ENCODE peak calls at places on chromosomes 2 and 18, in six cellular contexts. One of them, this sample, is unnamed.
A peak's percentile ranks its signal among the peaks of the same experiment; 100 is the strongest.

GRCh38 chr2:165016772-165017411 is 61.6 kb upstream of the SLC38A11 start:
- DNase-seq in effector memory CD4-positive, alpha-beta T cell: no peak
- DNase-seq in OCI-LY7: peak; percentile 53
- DNase-seq in GM12878: no peak
- DNase-seq in AG04449: peak; percentile 38
- DNase-seq in skeletal muscle cell: peak; percentile 18
- DNase-seq in this sample: no peak

GRCh38 chr2:88281302-88282217 is 111.4 kb downstream of the THNSL2 start:
- DNase-seq in skeletal muscle cell: no peak
- DNase-seq in GM12878: no peak
- DNase-seq in OCI-LY7: no peak
- DNase-seq in AG04449: no peak
- DNase-seq in effector memory CD4-positive, alpha-beta T cell: no peak
- DNase-seq in this sample: no peak

GRCh38 chr2:70388128-70388527 is 86.3 kb upstream of the FAM136A start:
- DNase-seq in AG04449: no peak
- DNase-seq in OCI-LY7: no peak
- DNase-seq in effector memory CD4-positive, alpha-beta T cell: no peak
- DNase-seq in skeletal muscle cell: no peak
- DNase-seq in GM12878: no peak
- DNase-seq in this sample: no peak

GRCh38 chr2:88669371-88670214 is 21.9 kb upstream of the RPIA start:
- DNase-seq in skeletal muscle cell: no peak
- DNase-seq in OCI-LY7: peak; percentile 74
- DNase-seq in effector memory CD4-positive, alpha-beta T cell: no peak
- DNase-seq in GM12878: peak; percentile 32
- DNase-seq in AG04449: no peak
- DNase-seq in this sample: peak; percentile 25

GRCh38 chr18:47050468-47050867 is 15.0 kb upstream of the ELOA2 start:
- DNase-seq in effector memory CD4-positive, alpha-beta T cell: no peak
- DNase-seq in GM12878: no peak
- DNase-seq in OCI-LY7: peak; percentile 21
- DNase-seq in AG04449: peak; percentile 17
- DNase-seq in skeletal muscle cell: peak; percentile 16
- DNase-seq in this sample: peak; percentile 29

GRCh38 chr2:43737097-43737854 is 36.6 kb upstream of the DYNC2LI1 start:
- DNase-seq in GM12878: no peak
- DNase-seq in skeletal muscle cell: peak; percentile 70
- DNase-seq in effector memory CD4-positive, alpha-beta T cell: no peak
- DNase-seq in AG04449: peak; percentile 82
- DNase-seq in OCI-LY7: no peak
- DNase-seq in this sample: no peak

GRCh38 chr2:239958366-239958765 is 66.8 kb downstream of the NDUFA10 start:
- DNase-seq in skeletal muscle cell: no peak
- DNase-seq in AG04449: no peak
- DNase-seq in OCI-LY7: no peak
- DNase-seq in effector memory CD4-positive, alpha-beta T cell: no peak
- DNase-seq in GM12878: no peak
- DNase-seq in this sample: no peak

GRCh38 chr2:71685941-71686611 is 232.7 kb downstream of the DYSF start:
- DNase-seq in skeletal muscle cell: no peak
- DNase-seq in OCI-LY7: no peak
- DNase-seq in effector memory CD4-positive, alpha-beta T cell: no peak
- DNase-seq in GM12878: no peak
- DNase-seq in AG04449: no peak
- DNase-seq in this sample: no peak

GRCh38 chr2:88190808-88191721 is 20.9 kb downstream of the THNSL2 start:
- DNase-seq in OCI-LY7: peak; percentile 51
- DNase-seq in GM12878: no peak
- DNase-seq in skeletal muscle cell: no peak
- DNase-seq in AG04449: no peak
- DNase-seq in effector memory CD4-positive, alpha-beta T cell: no peak
- DNase-seq in this sample: peak; percentile 12

GRCh38 chr18:74447404-74448152 is 9.5 kb downstream of the DIPK1C start:
- DNase-seq in OCI-LY7: no peak
- DNase-seq in effector memory CD4-positive, alpha-beta T cell: no peak
- DNase-seq in skeletal muscle cell: no peak
- DNase-seq in GM12878: no peak
- DNase-seq in AG04449: no peak
- DNase-seq in this sample: no peak

GRCh38 chr2:77629529-77629928 is 107.4 kb upstream of the LRRTM4 start:
- DNase-seq in skeletal muscle cell: no peak
- DNase-seq in GM12878: no peak
- DNase-seq in effector memory CD4-positive, alpha-beta T cell: no peak
- DNase-seq in AG04449: no peak
- DNase-seq in OCI-LY7: no peak
- DNase-seq in this sample: no peak

GRCh38 chr2:77633601-77634000 is 111.4 kb upstream of the LRRTM4 start:
- DNase-seq in effector memory CD4-positive, alpha-beta T cell: no peak
- DNase-seq in OCI-LY7: no peak
- DNase-seq in skeletal muscle cell: no peak
- DNase-seq in GM12878: no peak
- DNase-seq in AG04449: no peak
- DNase-seq in this sample: no peak

GRCh38 chr2:77631007-77631406 is 108.8 kb upstream of the LRRTM4 start:
- DNase-seq in GM12878: no peak
- DNase-seq in AG04449: no peak
- DNase-seq in effector memory CD4-positive, alpha-beta T cell: no peak
- DNase-seq in OCI-LY7: no peak
- DNase-seq in skeletal muscle cell: no peak
- DNase-seq in this sample: no peak
- H3K4me3 ChIP-seq in GM12878: no peak overlapping the region
- H3K4me3 ChIP-seq in AG04449: no peak overlapping the region
- H3K4me3 ChIP-seq in effector memory CD4-positive, alpha-beta T cell: no peak overlapping the region
- H3K4me3 ChIP-seq in OCI-LY7: no peak overlapping the region
- H3K4me3 ChIP-seq in skeletal muscle cell: no peak overlapping the region
- H3K4me3 ChIP-seq in this sample: no peak overlapping the region

GRCh38 chr2:137924019-137924418 is 40.3 kb upstream of the HNMT start:
- DNase-seq in skeletal muscle cell: no peak
- DNase-seq in OCI-LY7: no peak
- DNase-seq in GM12878: no peak
- DNase-seq in effector memory CD4-positive, alpha-beta T cell: no peak
- DNase-seq in AG04449: no peak
- DNase-seq in this sample: no peak
- H3K4me3 ChIP-seq in skeletal muscle cell: no peak overlapping the region
- H3K4me3 ChIP-seq in OCI-LY7: no peak overlapping the region
- H3K4me3 ChIP-seq in GM12878: no peak overlapping the region
- H3K4me3 ChIP-seq in effector memory CD4-positive, alpha-beta T cell: no peak overlapping the region
- H3K4me3 ChIP-seq in AG04449: no peak overlapping the region
- H3K4me3 ChIP-seq in this sample: no peak overlapping the region

GRCh38 chr2:25996844-25997243 is 14.5 kb upstream of the KIF3C start:
- DNase-seq in effector memory CD4-positive, alpha-beta T cell: no peak
- DNase-seq in skeletal muscle cell: no peak
- DNase-seq in OCI-LY7: no peak
- DNase-seq in AG04449: no peak
- DNase-seq in GM12878: no peak
- DNase-seq in this sample: no peak

GRCh38 chr2:26000561-26001211 is 18.4 kb upstream of the KIF3C start:
- DNase-seq in skeletal muscle cell: no peak
- DNase-seq in AG04449: no peak
- DNase-seq in OCI-LY7: no peak
- DNase-seq in GM12878: no peak
- DNase-seq in effector memory CD4-positive, alpha-beta T cell: no peak
- DNase-seq in this sample: no peak

GRCh38 chr2:26001743-26002341 is 19.5 kb upstream of the KIF3C start:
- DNase-seq in effector memory CD4-positive, alpha-beta T cell: no peak
- DNase-seq in skeletal muscle cell: no peak
- DNase-seq in GM12878: no peak
- DNase-seq in AG04449: no peak
- DNase-seq in OCI-LY7: no peak
- DNase-seq in this sample: no peak

GRCh38 chr2:26008095-26008494 is 25.8 kb upstream of the RAB10 start:
- DNase-seq in OCI-LY7: no peak
- DNase-seq in skeletal muscle cell: no peak
- DNase-seq in GM12878: no peak
- DNase-seq in effector memory CD4-positive, alpha-beta T cell: no peak
- DNase-seq in AG04449: no peak
- DNase-seq in this sample: no peak

GRCh38 chr2:26002617-26003310 is 20.5 kb upstream of the KIF3C start:
- DNase-seq in GM12878: no peak
- DNase-seq in effector memory CD4-positive, alpha-beta T cell: no peak
- DNase-seq in AG04449: no peak
- DNase-seq in OCI-LY7: no peak
- DNase-seq in skeletal muscle cell: no peak
- DNase-seq in this sample: no peak
- H3K4me3 ChIP-seq in GM12878: no peak overlapping the region
- H3K4me3 ChIP-seq in effector memory CD4-positive, alpha-beta T cell: no peak overlapping the region
- H3K4me3 ChIP-seq in AG04449: no peak overlapping the region
- H3K4me3 ChIP-seq in OCI-LY7: no peak overlapping the region
- H3K4me3 ChIP-seq in skeletal muscle cell: no peak overlapping the region
- H3K4me3 ChIP-seq in this sample: no peak overlapping the region

DNA sequence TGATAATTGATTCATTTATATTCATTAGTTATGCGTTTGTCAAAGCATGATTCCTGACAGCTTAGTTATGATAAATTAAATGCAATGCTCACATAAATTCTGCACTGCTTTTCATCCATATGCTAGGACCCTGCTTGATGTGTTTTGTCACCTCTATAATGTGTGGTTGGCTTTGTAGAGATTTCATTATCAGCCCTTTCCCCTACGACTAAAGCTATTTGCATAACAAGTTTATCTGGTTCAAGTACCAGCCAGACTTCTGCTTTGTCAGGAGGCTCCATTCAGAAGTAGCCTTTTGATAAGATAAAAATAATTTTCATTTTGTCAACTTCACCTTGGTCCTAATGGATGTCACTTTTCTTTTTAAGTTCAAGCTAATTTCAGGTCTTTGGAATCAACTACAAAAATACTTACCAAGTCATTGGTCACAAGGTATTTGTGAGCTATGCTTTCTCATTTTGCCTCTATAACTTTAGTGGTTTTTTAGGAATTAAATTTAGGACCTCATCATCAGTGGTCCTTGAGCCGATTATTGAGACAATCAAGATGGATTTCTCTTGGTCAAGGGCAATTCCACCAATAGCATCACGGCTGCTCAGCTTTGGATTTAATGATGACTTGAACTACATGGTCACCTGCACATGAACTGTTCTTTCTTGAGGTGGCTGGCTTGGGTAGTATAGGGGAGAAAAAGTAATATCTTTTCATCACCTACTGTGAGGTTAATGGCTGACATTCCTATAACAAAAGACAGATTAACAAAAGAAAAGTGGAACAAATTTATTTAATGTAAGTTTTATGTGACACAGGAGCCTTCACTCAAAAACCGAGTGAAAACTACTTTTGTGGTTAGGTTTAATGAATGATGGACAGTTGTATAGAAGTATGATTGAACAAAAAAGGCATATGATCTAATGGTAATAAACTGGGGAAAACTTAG is 162.1 kb downstream of the MYO3B start:
- DNase-seq in skeletal muscle cell: no peak
- DNase-seq in AG04449: no peak
- DNase-seq in OCI-LY7: no peak
- DNase-seq in GM12878: no peak
- DNase-seq in effector memory CD4-positive, alpha-beta T cell: no peak
- DNase-seq in this sample: no peak
- H3K4me3 ChIP-seq in skeletal muscle cell: no peak overlapping the region
- H3K4me3 ChIP-seq in AG04449: no peak overlapping the region
- H3K4me3 ChIP-seq in OCI-LY7: no peak overlapping the region
- H3K4me3 ChIP-seq in GM12878: no peak overlapping the region
- H3K4me3 ChIP-seq in effector memory CD4-positive, alpha-beta T cell: no peak overlapping the region
- H3K4me3 ChIP-seq in this sample: no peak overlapping the region

DNA sequence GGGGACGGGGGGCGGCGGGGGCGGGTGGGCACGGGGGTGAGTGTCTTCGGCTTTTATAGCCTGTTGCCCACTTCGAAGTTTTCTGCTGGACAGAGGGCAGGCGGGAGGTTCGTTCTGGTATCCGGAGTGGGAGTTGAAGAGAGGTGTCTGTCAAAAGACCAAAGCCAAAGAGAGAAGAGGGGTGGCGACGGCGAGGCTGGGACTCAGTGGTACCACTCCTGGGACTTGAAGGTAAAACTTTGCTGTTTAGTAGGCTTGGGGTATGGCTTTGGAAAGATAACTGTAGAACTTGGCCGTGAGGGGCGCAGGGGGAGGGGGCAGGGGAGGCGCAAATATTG is 215.8 kb upstream of the DTNA start:
- DNase-seq in skeletal muscle cell: no peak
- DNase-seq in AG04449: no peak
- DNase-seq in OCI-LY7: no peak
- DNase-seq in GM12878: no peak
- DNase-seq in effector memory CD4-positive, alpha-beta T cell: no peak
- DNase-seq in this sample: no peak
- H3K4me3 ChIP-seq in skeletal muscle cell: peak overlapping the region; percentile 62
- H3K4me3 ChIP-seq in AG04449: no peak overlapping the region
- H3K4me3 ChIP-seq in OCI-LY7: no peak overlapping the region
- H3K4me3 ChIP-seq in GM12878: no peak overlapping the region
- H3K4me3 ChIP-seq in effector memory CD4-positive, alpha-beta T cell: no peak overlapping the region
- H3K4me3 ChIP-seq in this sample: no peak overlapping the region

DNA sequence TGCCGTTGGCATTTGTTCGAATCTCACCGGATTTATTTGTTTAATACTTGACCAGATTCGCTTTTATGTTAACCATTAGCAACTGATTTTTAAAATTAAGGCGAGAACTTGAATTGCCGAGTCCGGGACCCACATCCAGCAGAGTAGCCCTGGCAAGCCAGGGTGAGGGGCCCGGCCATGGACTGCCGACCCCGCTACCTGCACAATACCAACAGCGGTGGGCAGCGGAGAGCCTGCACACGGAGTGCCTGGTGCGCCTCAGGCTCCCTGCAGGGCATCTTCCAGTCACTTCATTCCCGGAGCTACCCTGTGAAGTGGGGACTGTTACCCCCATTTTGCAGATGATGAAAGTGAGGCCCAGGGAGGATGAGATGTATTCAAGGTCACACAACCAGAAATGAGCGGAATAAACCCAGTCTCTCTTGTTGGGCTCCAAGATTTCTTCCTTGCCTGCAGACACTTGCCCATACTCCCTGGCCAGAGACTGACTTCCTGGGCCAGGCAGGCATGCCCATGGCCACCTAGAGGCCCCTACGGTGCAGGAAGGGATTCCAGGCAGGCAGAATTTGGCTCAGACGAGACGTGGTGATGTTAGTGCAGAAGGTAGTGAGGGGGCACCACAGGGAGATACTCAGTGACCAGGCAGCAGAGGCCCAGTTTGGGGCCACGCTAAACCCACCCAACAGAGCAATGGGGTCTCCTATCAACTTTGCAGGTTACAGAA is 2.9 kb downstream of the FBLN7 start:
- DNase-seq in skeletal muscle cell: no peak
- DNase-seq in AG04449: no peak
- DNase-seq in GM12878: no peak
- DNase-seq in effector memory CD4-positive, alpha-beta T cell: no peak
- DNase-seq in OCI-LY7: no peak
- DNase-seq in this sample: no peak
- H3K4me3 ChIP-seq in skeletal muscle cell: no peak overlapping the region
- H3K4me3 ChIP-seq in AG04449: no peak overlapping the region
- H3K4me3 ChIP-seq in GM12878: no peak overlapping the region
- H3K4me3 ChIP-seq in effector memory CD4-positive, alpha-beta T cell: no peak overlapping the region
- H3K4me3 ChIP-seq in OCI-LY7: no peak overlapping the region
- H3K4me3 ChIP-seq in this sample: no peak overlapping the region